ENCODE peak calls at places on chromosomes 2 and 18, in nine cellular contexts. One of them, this sample, is unnamed.
A peak's percentile ranks its signal among the peaks of the same experiment; 100 is the strongest.

GRCh38 chr2:231928481-231928880 is 2.3 kb upstream of the NPPC start:
- DNase-seq in kidney: peak; percentile 48
- DNase-seq in left ventricle myocardium inferior: no peak
- DNase-seq in neural progenitor cell: peak; percentile 51
- DNase-seq in lower lobe of right lung: no peak
- DNase-seq in breast epithelium: peak; percentile 48
- DNase-seq in left lung: no peak
- DNase-seq in spleen: peak; percentile 59
- DNase-seq in fibroblast of lung: no peak
- DNase-seq in this sample: peak; percentile 76

GRCh38 chr2:56199492-56199891 is 15.7 kb downstream of the CCDC85A start:
- DNase-seq in breast epithelium: no peak
- DNase-seq in kidney: no peak
- DNase-seq in lower lobe of right lung: no peak
- DNase-seq in fibroblast of lung: no peak
- DNase-seq in spleen: no peak
- DNase-seq in neural progenitor cell: no peak
- DNase-seq in left lung: no peak
- DNase-seq in left ventricle myocardium inferior: no peak
- DNase-seq in this sample: no peak

GRCh38 chr2:48572797-48573196 is 42.8 kb downstream of the STON1 start:
- DNase-seq in left ventricle myocardium inferior: no peak
- DNase-seq in breast epithelium: no peak
- DNase-seq in kidney: no peak
- DNase-seq in spleen: no peak
- DNase-seq in lower lobe of right lung: no peak
- DNase-seq in neural progenitor cell: peak; percentile 59
- DNase-seq in left lung: no peak
- DNase-seq in fibroblast of lung: no peak
- DNase-seq in this sample: no peak

GRCh38 chr2:98893871-98894270 is 42.2 kb downstream of the CRACDL start:
- DNase-seq in breast epithelium: no peak
- DNase-seq in kidney: peak; percentile 30
- DNase-seq in left lung: no peak
- DNase-seq in fibroblast of lung: no peak
- DNase-seq in lower lobe of right lung: no peak
- DNase-seq in neural progenitor cell: no peak
- DNase-seq in spleen: no peak
- DNase-seq in left ventricle myocardium inferior: no peak
- DNase-seq in this sample: no peak

GRCh38 chr2:23791030-23791429 is 135.9 kb downstream of the ATAD2B start:
- DNase-seq in left lung: no peak
- DNase-seq in kidney: no peak
- DNase-seq in neural progenitor cell: no peak
- DNase-seq in spleen: no peak
- DNase-seq in lower lobe of right lung: no peak
- DNase-seq in left ventricle myocardium inferior: no peak
- DNase-seq in breast epithelium: no peak
- DNase-seq in fibroblast of lung: peak; percentile 96
- DNase-seq in this sample: no peak

GRCh38 chr18:44638811-44639210 is 41.9 kb upstream of the SETBP1 start:
- DNase-seq in left lung: no peak
- DNase-seq in fibroblast of lung: no peak
- DNase-seq in left ventricle myocardium inferior: no peak
- DNase-seq in neural progenitor cell: no peak
- DNase-seq in spleen: no peak
- DNase-seq in kidney: no peak
- DNase-seq in lower lobe of right lung: no peak
- DNase-seq in breast epithelium: no peak
- DNase-seq in this sample: no peak

GRCh38 chr2:148981350-148981749 is 57.1 kb upstream of the LYPD6B start:
- DNase-seq in spleen: no peak
- DNase-seq in left ventricle myocardium inferior: no peak
- DNase-seq in kidney: no peak
- DNase-seq in lower lobe of right lung: no peak
- DNase-seq in left lung: no peak
- DNase-seq in fibroblast of lung: no peak
- DNase-seq in neural progenitor cell: no peak
- DNase-seq in breast epithelium: no peak
- DNase-seq in this sample: no peak

GRCh38 chr18:6885992-6886823 is 156.7 kb downstream of the ARHGAP28 start:
- DNase-seq in kidney: no peak
- DNase-seq in left lung: no peak
- DNase-seq in lower lobe of right lung: no peak
- DNase-seq in fibroblast of lung: peak; percentile 76
- DNase-seq in left ventricle myocardium inferior: no peak
- DNase-seq in breast epithelium: no peak
- DNase-seq in spleen: no peak
- DNase-seq in neural progenitor cell: peak; percentile 83
- DNase-seq in this sample: peak; percentile 29

GRCh38 chr2:122388208-122388607 is 632.8 kb downstream of the TSN start:
- DNase-seq in lower lobe of right lung: no peak
- DNase-seq in spleen: no peak
- DNase-seq in left lung: no peak
- DNase-seq in left ventricle myocardium inferior: no peak
- DNase-seq in breast epithelium: no peak
- DNase-seq in fibroblast of lung: no peak
- DNase-seq in kidney: no peak
- DNase-seq in neural progenitor cell: no peak
- DNase-seq in this sample: no peak

GRCh38 chr2:8223731-8224678 is 457.9 kb upstream of the ID2 start:
- DNase-seq in left lung: no peak
- DNase-seq in left ventricle myocardium inferior: no peak
- DNase-seq in spleen: no peak
- DNase-seq in fibroblast of lung: no peak
- DNase-seq in neural progenitor cell: no peak
- DNase-seq in breast epithelium: no peak
- DNase-seq in kidney: no peak
- DNase-seq in lower lobe of right lung: no peak
- DNase-seq in this sample: no peak

GRCh38 chr2:36373149-36373880 is 17.7 kb downstream of the CRIM1 start:
- DNase-seq in neural progenitor cell: no peak
- DNase-seq in left ventricle myocardium inferior: no peak
- DNase-seq in kidney: no peak
- DNase-seq in left lung: no peak
- DNase-seq in lower lobe of right lung: no peak
- DNase-seq in spleen: no peak
- DNase-seq in breast epithelium: no peak
- DNase-seq in fibroblast of lung: peak; percentile 87
- DNase-seq in this sample: no peak

GRCh38 chr2:39696072-39696471 is 30.4 kb downstream of the TMEM178A start:
- DNase-seq in breast epithelium: no peak
- DNase-seq in neural progenitor cell: no peak
- DNase-seq in left ventricle myocardium inferior: no peak
- DNase-seq in fibroblast of lung: peak; percentile 85
- DNase-seq in lower lobe of right lung: no peak
- DNase-seq in spleen: no peak
- DNase-seq in left lung: no peak
- DNase-seq in kidney: no peak
- DNase-seq in this sample: no peak

DNA sequence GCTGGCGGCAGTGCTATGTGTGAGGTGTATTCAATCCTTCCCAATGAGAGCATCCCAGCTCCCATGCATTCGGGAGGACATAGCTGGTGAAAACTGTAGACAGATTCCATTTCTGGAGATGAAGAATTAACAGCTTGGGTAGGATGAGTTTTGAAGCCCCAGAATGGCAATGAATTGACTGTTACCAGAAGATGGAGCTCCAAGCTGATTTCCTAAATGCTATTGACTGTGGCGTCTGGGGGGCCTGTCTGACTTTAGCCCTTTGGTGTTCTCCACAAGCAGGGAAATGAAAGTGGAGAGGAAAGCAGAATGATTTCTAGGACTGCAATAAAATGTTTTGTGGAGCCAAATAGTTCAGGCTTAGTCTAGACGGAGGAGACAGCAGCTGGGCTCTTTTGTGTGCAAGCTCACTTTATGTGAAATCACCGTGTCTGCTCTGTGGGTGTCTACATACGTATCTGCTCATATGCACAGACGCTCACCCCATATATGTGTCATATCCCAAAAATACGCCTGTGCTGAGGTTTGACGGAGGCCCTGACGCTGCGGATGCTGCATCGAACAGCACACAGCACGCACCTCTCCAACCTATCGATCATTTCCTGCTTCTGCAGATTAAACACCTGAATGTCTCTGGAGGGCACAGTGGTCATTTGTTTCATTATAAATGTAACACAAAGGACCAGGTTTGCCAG is 166.4 kb upstream of the PXDN start:
- DNase-seq in fibroblast of lung: no peak
- DNase-seq in lower lobe of right lung: no peak
- DNase-seq in breast epithelium: no peak
- DNase-seq in neural progenitor cell: no peak
- DNase-seq in spleen: no peak
- DNase-seq in left ventricle myocardium inferior: no peak
- DNase-seq in kidney: no peak
- DNase-seq in left lung: no peak
- DNase-seq in this sample: peak; percentile 41
- TF ChIP-seq CTCF in fibroblast of lung: no peak
- TF ChIP-seq CTCF in lower lobe of right lung: peak; percentile 16
- TF ChIP-seq CTCF in breast epithelium: no peak
- TF ChIP-seq CTCF in neural progenitor cell: peak; percentile 54
- TF ChIP-seq CTCF in spleen: peak; percentile 25
- TF ChIP-seq CTCF in left ventricle myocardium inferior: peak; percentile 65
- TF ChIP-seq CTCF in kidney: peak; percentile 24
- TF ChIP-seq CTCF in left lung: no peak
- TF ChIP-seq CTCF in this sample: peak; percentile 51

GRCh38 chr2:185511925-185512324 is 226.7 kb upstream of the FSIP2 start:
- DNase-seq in neural progenitor cell: no peak
- DNase-seq in spleen: no peak
- DNase-seq in breast epithelium: no peak
- DNase-seq in lower lobe of right lung: no peak
- DNase-seq in fibroblast of lung: no peak
- DNase-seq in kidney: no peak
- DNase-seq in left ventricle myocardium inferior: no peak
- DNase-seq in left lung: no peak
- DNase-seq in this sample: no peak

GRCh38 chr2:185507703-185508102 is 230.9 kb upstream of the FSIP2 start:
- DNase-seq in spleen: no peak
- DNase-seq in kidney: no peak
- DNase-seq in lower lobe of right lung: no peak
- DNase-seq in fibroblast of lung: no peak
- DNase-seq in left ventricle myocardium inferior: no peak
- DNase-seq in neural progenitor cell: no peak
- DNase-seq in breast epithelium: no peak
- DNase-seq in left lung: no peak
- DNase-seq in this sample: no peak

DNA sequence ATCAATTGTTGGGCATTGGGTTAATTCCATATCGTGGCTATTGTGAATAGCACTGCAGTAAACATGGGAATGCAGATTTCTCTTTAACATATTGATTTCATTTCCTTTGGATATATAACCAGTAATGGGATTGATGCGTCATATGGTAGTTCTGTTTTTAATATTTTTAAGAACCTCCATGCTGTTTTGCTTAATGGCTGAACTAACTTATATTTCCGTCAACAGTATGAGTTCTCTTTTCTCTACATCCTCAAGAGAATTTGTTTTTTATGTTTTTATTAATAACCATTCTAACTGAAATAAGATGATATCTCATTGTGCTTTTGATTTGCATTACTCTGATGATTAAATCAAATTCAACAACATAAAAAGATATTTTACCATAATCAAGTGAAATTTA is 228.5 kb upstream of the FSIP2 start:
- DNase-seq in left lung: no peak
- DNase-seq in fibroblast of lung: no peak
- DNase-seq in spleen: no peak
- DNase-seq in breast epithelium: no peak
- DNase-seq in lower lobe of right lung: no peak
- DNase-seq in kidney: no peak
- DNase-seq in left ventricle myocardium inferior: no peak
- DNase-seq in neural progenitor cell: no peak
- DNase-seq in this sample: no peak
- H3K9me3 ChIP-seq in left lung: peaks cover 95% of the 10 kb centered on the region
- H3K9me3 ChIP-seq in fibroblast of lung: no peaks in the 10 kb centered on the region
- H3K9me3 ChIP-seq in spleen: peaks cover 30% of the 10 kb centered on the region
- H3K9me3 ChIP-seq in breast epithelium: peaks cover 55% of the 10 kb centered on the region
- H3K9me3 ChIP-seq in lower lobe of right lung: peaks cover 47% of the 10 kb centered on the region
- H3K9me3 ChIP-seq in kidney: peaks cover 20% of the 10 kb centered on the region
- H3K9me3 ChIP-seq in left ventricle myocardium inferior: peaks cover 100% of the 10 kb centered on the region
- H3K9me3 ChIP-seq in neural progenitor cell: peaks cover 29% of the 10 kb centered on the region
- H3K9me3 ChIP-seq in this sample: peaks cover 5% of the 10 kb centered on the region

DNA sequence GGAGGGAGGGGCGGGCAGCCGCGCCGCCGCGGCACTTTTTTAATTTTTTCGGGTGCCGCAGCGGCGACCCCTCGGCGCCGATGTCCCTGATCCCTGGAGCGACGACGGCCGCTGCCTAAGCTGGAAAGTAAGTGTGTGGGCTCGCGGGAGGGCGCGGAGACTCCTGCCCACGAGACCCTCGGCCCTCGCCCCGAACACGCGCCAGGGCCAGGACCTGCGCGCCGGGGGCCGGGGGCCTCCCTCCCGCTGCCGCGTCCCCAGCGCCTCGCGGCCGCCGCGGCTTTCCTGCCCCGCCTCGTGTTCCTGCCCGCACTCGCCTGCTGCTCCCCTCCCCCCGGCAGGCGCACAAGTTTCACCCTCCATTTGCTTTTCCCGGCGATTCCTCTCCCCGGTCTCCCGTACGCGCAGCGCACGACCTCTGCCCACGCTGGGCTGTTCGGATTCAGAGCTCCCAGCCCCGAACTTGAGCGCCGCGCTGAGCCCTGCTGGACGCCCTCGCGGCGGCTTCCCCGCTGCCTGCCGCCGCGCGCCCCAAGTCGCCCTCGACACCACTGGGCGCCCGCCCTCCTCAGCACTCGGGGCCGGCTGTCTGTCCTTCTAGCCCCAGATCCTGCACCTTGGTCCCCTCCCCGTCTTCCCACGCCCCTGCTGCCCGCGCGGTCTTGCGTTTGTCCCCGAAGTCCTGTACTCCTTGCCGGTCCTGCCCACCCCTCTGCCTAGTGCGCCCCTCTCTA is 507 bp downstream of the PKP4 start:
- DNase-seq in lower lobe of right lung: peak; percentile 72
- DNase-seq in left lung: peak; percentile 91
- DNase-seq in fibroblast of lung: peak; percentile 63
- DNase-seq in kidney: peak; percentile 89
- DNase-seq in left ventricle myocardium inferior: peak; percentile 70
- DNase-seq in neural progenitor cell: peak; percentile 82
- DNase-seq in spleen: peak; percentile 92
- DNase-seq in breast epithelium: peak; percentile 57
- DNase-seq in this sample: peak; percentile 74
- TF ChIP-seq CTCF in lower lobe of right lung: no peak
- TF ChIP-seq CTCF in left lung: peak; percentile 5
- TF ChIP-seq CTCF in fibroblast of lung: peak; percentile 10
- TF ChIP-seq CTCF in kidney: no peak
- TF ChIP-seq CTCF in left ventricle myocardium inferior: no peak
- TF ChIP-seq CTCF in neural progenitor cell: no peak
- TF ChIP-seq CTCF in spleen: no peak
- TF ChIP-seq CTCF in breast epithelium: no peak
- TF ChIP-seq CTCF in this sample: peak; percentile 4

GRCh38 chr2:76307495-76307894 is 596.8 kb upstream of the GCFC2 start:
- DNase-seq in breast epithelium: no peak
- DNase-seq in neural progenitor cell: no peak
- DNase-seq in spleen: no peak
- DNase-seq in lower lobe of right lung: no peak
- DNase-seq in left lung: no peak
- DNase-seq in kidney: no peak
- DNase-seq in fibroblast of lung: no peak
- DNase-seq in left ventricle myocardium inferior: no peak
- DNase-seq in this sample: no peak
- H3K9me3 ChIP-seq in breast epithelium: no peaks in the 10 kb centered on the region
- H3K9me3 ChIP-seq in neural progenitor cell: no peaks in the 10 kb centered on the region
- H3K9me3 ChIP-seq in spleen: no peaks in the 10 kb centered on the region
- H3K9me3 ChIP-seq in lower lobe of right lung: no peaks in the 10 kb centered on the region
- H3K9me3 ChIP-seq in left lung: no peaks in the 10 kb centered on the region
- H3K9me3 ChIP-seq in kidney: no peaks in the 10 kb centered on the region
- H3K9me3 ChIP-seq in fibroblast of lung: no peaks in the 10 kb centered on the region
- H3K9me3 ChIP-seq in left ventricle myocardium inferior: no peaks in the 10 kb centered on the region
- H3K9me3 ChIP-seq in this sample: no peaks in the 10 kb centered on the region